ENCODE peak calls at places on chromosomes 12 and 14, in five cellular contexts. Q is GM12878, D is K562, L is HepG2, T is H1. I is an unnamed sample.

GRCh38 chr14:79670811-79671210 is 540.5 kb downstream of the DIO2 start:
- DNase-seq in Q (no peak), D (no peak), L (no peak), T (no peak), I (no peak)

GRCh38 chr12:3491938-3492867 is 1.2 kb downstream of the PRMT8 start:
- DNase-seq in Q (no peak), D (peak), L (peak), T (peak), I (peak)

GRCh38 chr12:91072931-91073330 is 15.1 kb upstream of the KERA start:
- DNase-seq in Q (no peak), D (no peak), L (no peak), T (no peak), I (no peak)

GRCh38 chr14:104135121-104135903 is 3.1 kb upstream of the KIF26A start:
- DNase-seq in Q (no peak), D (no peak), L (peak), T (no peak), I (no peak)

GRCh38 chr12:118212627-118213026 is 76.7 kb downstream of the PEBP1 start:
- DNase-seq in Q (no peak), D (no peak), L (no peak), T (no peak), I (no peak)

GRCh38 chr12:51590347-51591019 is 550 bp upstream of the SCN8A start:
- DNase-seq in Q (no peak), D (peak), L (peak), T (peak), I (peak)

GRCh38 chr12:24820872-24821271 is 128.0 kb downstream of the BCAT1 start:
- DNase-seq in Q (no peak), D (no peak), L (no peak), T (no peak), I (no peak)

GRCh38 chr14:104678901-104679705 is 10.3 kb upstream of the INF2 start:
- DNase-seq in Q (no peak), D (no peak), L (no peak), T (no peak), I (no peak)

GRCh38 chr12:107619831-107620230 is 65.8 kb upstream of the PWP1 start:
- DNase-seq in Q (no peak), D (no peak), L (no peak), T (no peak), I (no peak)

GRCh38 chr12:23277831-23278230 is 652.9 kb downstream of the ETNK1 start:
- DNase-seq in Q (no peak), D (no peak), L (no peak), T (no peak), I (no peak)

GRCh38 chr14:91573894-91574837 is 64.1 kb upstream of the PPP4R3A start:
- DNase-seq in Q (peak), D (no peak), L (no peak), T (no peak), I (peak)

GRCh38 chr12:82120901-82121300 is 237.3 kb downstream of the CCDC59 start:
- DNase-seq in Q (no peak), D (no peak), L (no peak), T (no peak), I (no peak)

GRCh38 chr12:44000309-44000952 is 164.6 kb downstream of the TMEM117 start:
- DNase-seq in Q (no peak), D (peak), L (peak), T (peak), I (peak)

GRCh38 chr12:2641761-2642160 is 153.0 kb upstream of the FKBP4 start:
- DNase-seq in Q (no peak), D (no peak), L (no peak), T (no peak), I (no peak)

GRCh38 chr14:25003537-25003936 is 46.4 kb downstream of the STXBP6 start:
- DNase-seq in Q (no peak), D (no peak), L (no peak), T (no peak), I (no peak)

GRCh38 chr12:124278389-124279101 is 16.3 kb upstream of the RFLNA start:
- DNase-seq in Q (no peak), D (no peak), L (peak), T (no peak), I (no peak)

GRCh38 chr14:75417674-75418073 is 10.1 kb upstream of the JDP2 start:
- DNase-seq in Q (no peak), D (no peak), L (peak), T (no peak), I (no peak)

GRCh38 chr12:110844551-110845395 is 2.0 kb upstream of the CCDC63 start:
- DNase-seq in Q (no peak), D (peak), L (no peak), T (no peak), I (no peak)

GRCh38 chr12:95848575-95849388 is 10.0 kb upstream of the SNRPF start:
- DNase-seq in Q (no peak), D (no peak), L (peak), T (no peak), I (no peak)

GRCh38 chr12:24695657-24696329 is 253.1 kb downstream of the BCAT1 start:
- DNase-seq in Q (no peak), D (peak), L (no peak), T (no peak), I (no peak)

GRCh38 chr12:18899678-18900317 is 161.9 kb downstream of the CAPZA3 start:
- DNase-seq in Q (no peak), D (no peak), L (no peak), T (no peak), I (no peak)

GRCh38 chr14:78721756-78722455 is 551.7 kb downstream of the NRXN3 start:
- DNase-seq in Q (no peak), D (no peak), L (no peak), T (no peak), I (no peak)

GRCh38 chr14:61099221-61099835 is 118.3 kb downstream of the SLC38A6 start:
- DNase-seq in Q (no peak), D (no peak), L (no peak), T (no peak), I (no peak)

GRCh38 chr12:131011165-131012079 is 57.7 kb downstream of the ADGRD1 start:
- DNase-seq in Q (no peak), D (no peak), L (no peak), T (no peak), I (no peak)

GRCh38 chr12:42705863-42706262 is 116.3 kb upstream of the PRICKLE1 start:
- DNase-seq in Q (no peak), D (no peak), L (no peak), T (no peak), I (no peak)

GRCh38 chr14:78606111-78606510 is 435.9 kb downstream of the NRXN3 start:
- DNase-seq in Q (no peak), D (no peak), L (no peak), T (no peak), I (no peak)

DNA sequence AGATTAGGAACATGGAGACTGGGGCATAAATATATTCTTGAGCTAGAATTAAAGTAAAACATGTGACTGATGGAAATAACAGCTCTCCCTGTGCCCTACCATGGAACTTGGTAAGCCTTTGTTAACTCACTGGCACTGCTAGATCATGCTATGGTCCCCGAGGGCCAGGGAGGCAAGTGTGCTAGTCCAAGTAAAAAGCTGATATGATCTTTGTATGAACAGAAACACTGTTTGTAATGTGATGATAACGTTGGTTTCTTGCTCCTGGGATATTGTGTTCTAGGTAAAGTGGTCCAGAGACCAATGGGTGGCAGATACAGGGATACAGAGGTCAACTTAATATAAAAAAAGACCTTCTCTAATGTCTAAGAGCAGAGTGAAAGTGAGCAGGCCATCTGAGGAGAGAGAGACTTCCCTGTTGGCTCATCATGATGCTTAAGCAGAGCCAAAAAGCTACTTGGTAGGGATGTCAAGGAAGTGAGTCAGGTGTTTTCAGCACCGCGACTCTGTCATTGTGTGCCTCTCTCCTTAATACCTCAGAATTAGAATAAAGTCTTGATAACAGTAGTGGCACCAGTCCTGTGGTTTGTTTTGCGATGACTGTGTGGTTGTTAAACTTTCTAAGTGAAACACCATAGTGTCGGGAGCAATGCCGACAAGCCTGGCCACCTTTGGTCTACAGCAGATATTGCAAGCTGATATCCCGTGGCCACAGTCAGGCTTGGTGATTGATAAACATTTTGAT is 27.7 kb downstream of the BICD1 start:
- DNase-seq in Q (peak), D (no peak), L (no peak), T (no peak), I (no peak)
- TF ChIP-seq GABPA in Q (no peak), D (no peak), L (no peak), T (no peak), I (no peak)

GRCh38 chr12:53231859-53232640 is at the start of gene RARG:
- DNase-seq in Q (no peak), D (peak), L (no peak), T (no peak), I (no peak)
- TF ChIP-seq POLR2AphosphoS5 in Q (no peak), D (no peak), L (no peak), T (no peak), I (no peak)

GRCh38 chr14:95683793-95684192 is 2.4 kb upstream of the TCL1B start:
- DNase-seq in Q (no peak), D (no peak), L (peak), T (no peak), I (peak)
- TF ChIP-seq GABPA in Q (no peak), D (no peak), L (no peak), T (no peak), I (no peak)

GRCh38 chr12:121420109-121420508 is 20.2 kb downstream of the RNF34 start:
- DNase-seq in Q (no peak), D (no peak), L (no peak), T (no peak), I (no peak)

GRCh38 chr12:121423253-121423652 is 23.3 kb downstream of the RNF34 start:
- DNase-seq in Q (no peak), D (no peak), L (no peak), T (no peak), I (no peak)

GRCh38 chr12:121427556-121428055 is 27.7 kb downstream of the RNF34 start:
- DNase-seq in Q (no peak), D (no peak), L (no peak), T (no peak), I (no peak)

GRCh38 chr12:121424632-121424992 is 24.7 kb downstream of the RNF34 start:
- DNase-seq in Q (no peak), D (no peak), L (no peak), T (no peak), I (no peak)

GRCh38 chr12:121423682-121424631 is 24.0 kb downstream of the RNF34 start:
- DNase-seq in Q (no peak), D (no peak), L (no peak), T (no peak), I (no peak)
- TF ChIP-seq POLR2AphosphoS5 in Q (no peak), D (no peak), L (no peak), T (peak), I (no peak)

DNA sequence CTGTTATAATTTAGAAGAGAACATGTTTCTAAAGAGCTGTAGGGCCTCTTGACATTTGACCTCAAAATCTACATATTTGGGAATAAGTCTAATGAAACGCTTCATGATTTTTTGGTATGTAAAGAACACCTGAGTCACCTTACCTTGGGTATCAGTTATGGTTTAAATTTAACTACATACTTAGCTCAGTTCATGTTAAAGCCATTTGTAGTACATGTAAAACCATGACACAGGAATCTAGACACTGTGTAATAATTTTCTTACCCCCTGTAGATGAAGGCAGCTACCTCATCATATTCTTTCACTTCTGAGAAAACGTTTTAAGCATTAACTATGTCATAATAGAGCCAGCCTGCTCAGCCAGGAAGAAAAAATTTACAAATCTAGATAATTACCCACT is 105.8 kb upstream of the CPNE8 start:
- DNase-seq in Q (no peak), D (no peak), L (no peak), T (no peak), I (no peak)
- TF ChIP-seq GABPA in Q (no peak), D (no peak), L (no peak), T (no peak), I (no peak)

DNA sequence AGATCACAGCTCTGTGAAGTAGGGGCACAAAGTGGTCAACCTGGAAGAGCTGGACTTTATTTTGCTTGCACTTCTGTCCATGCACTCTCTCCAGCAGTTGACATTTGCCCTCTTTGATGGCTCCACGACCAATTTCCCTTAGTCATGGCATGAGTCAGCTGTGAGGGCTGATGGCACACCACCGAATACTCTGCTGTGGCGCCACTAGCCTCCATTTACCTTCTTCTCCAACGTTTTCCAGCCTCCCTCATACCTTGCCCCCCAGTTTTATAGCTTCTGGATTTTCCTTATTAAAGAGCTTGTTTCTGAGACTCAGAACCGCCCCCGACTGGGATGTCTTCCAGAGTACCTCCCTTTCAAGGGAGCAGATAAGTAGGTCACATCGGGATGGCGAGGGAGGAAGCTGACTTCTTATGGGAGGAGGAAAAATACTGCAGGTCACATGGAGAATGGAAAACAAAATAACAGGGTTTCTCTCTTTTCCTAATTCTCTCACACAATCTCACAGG is 17.6 kb downstream of the NINJ2 start:
- DNase-seq in Q (no peak), D (peak), L (peak), T (no peak), I (no peak)
- TF ChIP-seq POLR2AphosphoS5 in Q (no peak), D (no peak), L (no peak), T (no peak), I (no peak)

GRCh38 chr14:93318927-93319326 is 13.9 kb downstream of the BTBD7 start:
- DNase-seq in Q (no peak), D (no peak), L (no peak), T (no peak), I (no peak)
- TF ChIP-seq GABPA in Q (no peak), D (no peak), L (no peak), T (no peak), I (no peak)

GRCh38 chr12:53065975-53066593 is 13.1 kb downstream of the SPRYD3 start:
- DNase-seq in Q (no peak), D (peak), L (peak), T (no peak), I (peak)
- TF ChIP-seq POLR2AphosphoS5 in Q (no peak), D (no peak), L (no peak), T (no peak), I (no peak)

GRCh38 chr12:109065853-109066193 is 13.4 kb downstream of the USP30 start:
- DNase-seq in Q (no peak), D (no peak), L (no peak), T (no peak), I (no peak)
- TF ChIP-seq GABPA in Q (no peak), D (no peak), L (no peak), T (no peak), I (no peak)

I was measured in HL-60.